ENCODE peak calls at places on chromosomes 11 and 22, in eight cellular contexts. E is endothelial cell; G is omental fat pad; H is neuronal stem cell; S is GM12865; P is small intestine; N is stimulated activated CD4-positive, alpha-beta T cell treated with anti-CD3 and anti-CD28 coated beads, Interleukin-2, amount 100 ng/mL, for 24 hours; J is nucleus accumbens. A is an unnamed sample.

GRCh38 chr11:70587095-70587389 is 188.7 kb downstream of the CTTN start:
- DNase-seq in N (no peak), E (no peak), S (no peak), J (no peak), P (no peak), G (no peak), H (no peak), A (no peak)

GRCh38 chr11:125949271-125950177 is 3.7 kb downstream of the VSIG10L2 start:
- DNase-seq in N (no peak), G (no peak), P (no peak), H (no peak), S (no peak), E (no peak), J (no peak), A (no peak)

GRCh38 chr11:1922411-1923113 is 3.1 kb downstream of the TNNT3 start:
- DNase-seq in N (no peak), E (no peak), G (no peak), P (no peak), H (no peak), J (no peak), S (no peak), A (no peak)

GRCh38 chr11:71437879-71438278 is 10.3 kb downstream of the DHCR7 start:
- DNase-seq in P (no peak), G (no peak), E (no peak), N (no peak), J (no peak), H (no peak), S (no peak), A (no peak)

GRCh38 chr22:26781591-26781990 is 124.2 kb downstream of the MIAT start:
- DNase-seq in G (no peak), J (no peak), P (no peak), E (no peak), S (no peak), H (no peak), N (no peak), A (no peak)

GRCh38 chr11:120182790-120183491 is 27.9 kb upstream of the OAF start:
- DNase-seq in N (no peak), G (peak), S (no peak), P (peak), H (no peak), E (peak), J (no peak), A (peak)

GRCh38 chr11:10858505-10859360 is 880 bp upstream of the ZBED5 start:
- DNase-seq in E (peak), H (no peak), J (peak), S (peak), G (peak), P (peak), N (peak), A (peak)

GRCh38 chr11:2693851-2694261 is 5.9 kb downstream of the KCNQ1OT1 start:
- DNase-seq in H (no peak), S (no peak), P (no peak), G (no peak), E (no peak), N (no peak), J (no peak), A (no peak)

GRCh38 chr11:129998107-129998506 is 4.5 kb downstream of the PRDM10 start:
- DNase-seq in G (no peak), P (no peak), J (no peak), H (no peak), S (no peak), N (no peak), E (no peak), A (no peak)

GRCh38 chr11:102430158-102430836 is 22.3 kb downstream of the TMEM123 start:
- DNase-seq in S (peak), P (no peak), E (no peak), N (no peak), G (no peak), H (no peak), J (no peak), A (no peak)

GRCh38 chr11:9535189-9535781 is 38.2 kb upstream of the WEE1 start:
- DNase-seq in E (peak), P (peak), S (peak), G (peak), J (peak), H (peak), N (peak), A (peak)

GRCh38 chr22:44407404-44408226 is 90.4 kb downstream of the RTL6 start:
- DNase-seq in E (no peak), N (no peak), H (no peak), S (no peak), G (no peak), J (no peak), P (no peak), A (peak)

GRCh38 chr11:10503217-10503616 is 37.8 kb downstream of the RNF141 start:
- DNase-seq in J (no peak), G (no peak), H (no peak), E (no peak), N (no peak), P (no peak), S (no peak), A (no peak)

GRCh38 chr11:45252877-45253276 is 33.3 kb downstream of the SYT13 start:
- DNase-seq in H (no peak), G (no peak), J (no peak), P (no peak), S (no peak), N (no peak), E (no peak), A (no peak)

GRCh38 chr11:6377902-6378694 is 12.2 kb upstream of the SMPD1 start:
- DNase-seq in J (no peak), S (peak), E (no peak), H (no peak), N (no peak), P (no peak), G (no peak), A (no peak)

GRCh38 chr11:59754494-59754858 is 700 bp upstream of the STX3 start:
- DNase-seq in J (no peak), H (no peak), P (no peak), N (peak), E (peak), S (peak), G (no peak), A (peak)

GRCh38 chr22:28442951-28443876 is 236.4 kb downstream of the TTC28 start:
- DNase-seq in P (peak), H (peak), S (no peak), N (peak), G (no peak), E (peak), J (peak), A (peak)

GRCh38 chr11:126990716-126991480 is 9.7 kb downstream of the KIRREL3 start:
- DNase-seq in E (no peak), J (no peak), G (no peak), H (no peak), S (no peak), P (no peak), N (no peak), A (no peak)

GRCh38 chr22:35212020-35212419 is 45.3 kb upstream of the HMGXB4 start:
- DNase-seq in G (no peak), H (no peak), S (no peak), J (no peak), E (no peak), N (no peak), P (no peak), A (no peak)

GRCh38 chr11:79044211-79044610 is 396.6 kb downstream of the TENM4 start:
- DNase-seq in S (no peak), H (no peak), J (no peak), P (no peak), N (no peak), G (no peak), E (no peak), A (no peak)

GRCh38 chr11:23797624-23798419 is 699.0 kb upstream of the LUZP2 start:
- DNase-seq in E (peak), P (no peak), S (no peak), N (no peak), J (no peak), H (no peak), G (no peak), A (no peak)

GRCh38 chr11:88597387-88597786 is 259.9 kb upstream of the CTSC start:
- DNase-seq in J (no peak), H (no peak), E (no peak), P (no peak), N (no peak), S (peak), G (no peak), A (no peak)

GRCh38 chr22:16955678-16956210 is 52.3 kb downstream of the GAB4 start:
- DNase-seq in S (peak), J (no peak), E (no peak), P (no peak), G (no peak), N (no peak), H (no peak), A (peak)

GRCh38 chr11:102410382-102410784 is 42.2 kb downstream of the TMEM123 start:
- DNase-seq in P (no peak), N (no peak), J (no peak), H (no peak), G (no peak), S (no peak), E (no peak), A (no peak)

GRCh38 chr22:37169412-37169811 is 18.6 kb downstream of the C1QTNF6 start:
- DNase-seq in G (no peak), P (no peak), S (no peak), N (no peak), J (no peak), E (no peak), H (no peak), A (no peak)

GRCh38 chr11:2128512-2129322 is 10.5 kb downstream of the IGF2 start:
- DNase-seq in H (no peak), P (no peak), E (no peak), G (no peak), S (no peak), J (no peak), N (no peak), A (no peak)

GRCh38 chr22:44329179-44329796 is 16.5 kb upstream of the SHISAL1 start:
- DNase-seq in J (no peak), S (peak), E (no peak), P (no peak), G (no peak), H (no peak), N (peak), A (no peak)